ENCODE peak calls at places on chromosomes 11 and 22, in five cellular contexts. One of them, this sample, is unnamed.

GRCh38 chr11:12441081-12441801 is 63.9 kb downstream of the PARVA start:
- DNase-seq in A549: no peak
- DNase-seq in transverse colon: no peak
- DNase-seq in H1: no peak
- DNase-seq in suprapubic skin: no peak
- DNase-seq in this sample: no peak

GRCh38 chr11:25970726-25971508 is 361.0 kb upstream of the ANO3 start:
- DNase-seq in A549: no peak
- DNase-seq in transverse colon: no peak
- DNase-seq in H1: no peak
- DNase-seq in suprapubic skin: no peak
- DNase-seq in this sample: no peak

GRCh38 chr22:22951035-22951434 is 63.4 kb downstream of the IGLL5 start:
- DNase-seq in A549: no peak
- DNase-seq in transverse colon: no peak
- DNase-seq in H1: no peak
- DNase-seq in suprapubic skin: no peak
- DNase-seq in this sample: no peak

GRCh38 chr11:76627541-76628082 is 42.9 kb downstream of the LRRC32 start:
- DNase-seq in A549: no peak
- DNase-seq in transverse colon: no peak
- DNase-seq in H1: no peak
- DNase-seq in suprapubic skin: no peak
- DNase-seq in this sample: peak; percentile 27

GRCh38 chr22:49517721-49518120 is 310.0 kb downstream of the BRD1 start:
- DNase-seq in A549: no peak
- DNase-seq in transverse colon: no peak
- DNase-seq in H1: no peak
- DNase-seq in suprapubic skin: no peak
- DNase-seq in this sample: no peak

GRCh38 chr11:112300094-112300786 is 39.6 kb upstream of the PLET1 start:
- DNase-seq in A549: no peak
- DNase-seq in transverse colon: no peak
- DNase-seq in H1: no peak
- DNase-seq in suprapubic skin: no peak
- DNase-seq in this sample: no peak

GRCh38 chr11:45477588-45477987 is 187.8 kb downstream of the CHST1 start:
- DNase-seq in A549: no peak
- DNase-seq in transverse colon: no peak
- DNase-seq in H1: no peak
- DNase-seq in suprapubic skin: no peak
- DNase-seq in this sample: peak; percentile 11

GRCh38 chr22:45575607-45576272 is 73.1 kb downstream of the FBLN1 start:
- DNase-seq in A549: no peak
- DNase-seq in transverse colon: no peak
- DNase-seq in H1: no peak
- DNase-seq in suprapubic skin: no peak
- DNase-seq in this sample: no peak

GRCh38 chr22:36221799-36222751 is 17.3 kb downstream of the APOL2 start:
- DNase-seq in A549: peak; percentile 19
- DNase-seq in transverse colon: peak; percentile 59
- DNase-seq in H1: peak; percentile 15
- DNase-seq in suprapubic skin: no peak
- DNase-seq in this sample: no peak

GRCh38 chr22:37244922-37245722 is 1.1 kb upstream of the RAC2 start:
- DNase-seq in A549: no peak
- DNase-seq in transverse colon: peak; percentile 68
- DNase-seq in H1: no peak
- DNase-seq in suprapubic skin: no peak
- DNase-seq in this sample: no peak

GRCh38 chr22:41366323-41367014 is 15.3 kb upstream of the TEF start:
- DNase-seq in A549: no peak
- DNase-seq in transverse colon: no peak
- DNase-seq in H1: no peak
- DNase-seq in suprapubic skin: peak; percentile 59
- DNase-seq in this sample: no peak

GRCh38 chr11:108324587-108324986 is 101.7 kb downstream of the ATM start:
- DNase-seq in A549: no peak
- DNase-seq in transverse colon: no peak
- DNase-seq in H1: no peak
- DNase-seq in suprapubic skin: no peak
- DNase-seq in this sample: no peak

GRCh38 chr22:38336699-38337098 is 19.5 kb upstream of the CSNK1E start:
- DNase-seq in A549: no peak
- DNase-seq in transverse colon: no peak
- DNase-seq in H1: no peak
- DNase-seq in suprapubic skin: no peak
- DNase-seq in this sample: no peak

GRCh38 chr11:115197031-115197430 is 307.2 kb downstream of the CADM1 start:
- DNase-seq in A549: no peak
- DNase-seq in transverse colon: no peak
- DNase-seq in H1: no peak
- DNase-seq in suprapubic skin: no peak
- DNase-seq in this sample: no peak

GRCh38 chr11:27926981-27927481 is 180.9 kb downstream of the KIF18A start:
- DNase-seq in A549: no peak
- DNase-seq in transverse colon: no peak
- DNase-seq in H1: no peak
- DNase-seq in suprapubic skin: no peak
- DNase-seq in this sample: no peak

GRCh38 chr11:10605941-10606381 is 37.5 kb upstream of the LYVE1 start:
- DNase-seq in A549: no peak
- DNase-seq in transverse colon: peak; percentile 49
- DNase-seq in H1: no peak
- DNase-seq in suprapubic skin: no peak
- DNase-seq in this sample: peak; percentile 83

DNA sequence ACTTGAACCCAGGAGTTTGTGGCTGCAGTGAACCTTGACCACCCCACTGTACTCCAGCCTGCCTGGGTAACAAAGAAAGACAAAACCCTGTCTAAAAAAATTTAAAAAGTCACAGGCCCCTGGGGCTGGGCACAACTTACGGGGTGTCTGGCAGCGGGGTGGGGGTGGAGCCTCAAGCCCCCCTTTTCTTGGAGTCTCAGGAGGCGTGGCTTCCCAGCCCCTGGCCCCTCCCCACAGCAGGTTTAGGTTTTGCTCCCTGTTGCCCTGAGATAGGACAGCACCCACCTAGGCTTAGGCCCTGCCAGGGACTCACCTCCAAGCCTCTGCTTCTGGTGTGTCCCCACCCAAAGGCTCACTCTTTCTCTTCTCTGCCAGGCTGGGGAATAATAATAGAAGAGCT is 22.4 kb downstream of the MGAT3 start:
- DNase-seq in A549: no peak
- DNase-seq in transverse colon: no peak
- DNase-seq in H1: no peak
- DNase-seq in suprapubic skin: no peak
- DNase-seq in this sample: no peak
- H3K4me3 ChIP-seq in A549: no peak overlapping the region
- H3K4me3 ChIP-seq in transverse colon: no peak overlapping the region
- H3K4me3 ChIP-seq in H1: no peak overlapping the region
- H3K4me3 ChIP-seq in suprapubic skin: no peak overlapping the region
- H3K4me3 ChIP-seq in this sample: no peak overlapping the region

DNA sequence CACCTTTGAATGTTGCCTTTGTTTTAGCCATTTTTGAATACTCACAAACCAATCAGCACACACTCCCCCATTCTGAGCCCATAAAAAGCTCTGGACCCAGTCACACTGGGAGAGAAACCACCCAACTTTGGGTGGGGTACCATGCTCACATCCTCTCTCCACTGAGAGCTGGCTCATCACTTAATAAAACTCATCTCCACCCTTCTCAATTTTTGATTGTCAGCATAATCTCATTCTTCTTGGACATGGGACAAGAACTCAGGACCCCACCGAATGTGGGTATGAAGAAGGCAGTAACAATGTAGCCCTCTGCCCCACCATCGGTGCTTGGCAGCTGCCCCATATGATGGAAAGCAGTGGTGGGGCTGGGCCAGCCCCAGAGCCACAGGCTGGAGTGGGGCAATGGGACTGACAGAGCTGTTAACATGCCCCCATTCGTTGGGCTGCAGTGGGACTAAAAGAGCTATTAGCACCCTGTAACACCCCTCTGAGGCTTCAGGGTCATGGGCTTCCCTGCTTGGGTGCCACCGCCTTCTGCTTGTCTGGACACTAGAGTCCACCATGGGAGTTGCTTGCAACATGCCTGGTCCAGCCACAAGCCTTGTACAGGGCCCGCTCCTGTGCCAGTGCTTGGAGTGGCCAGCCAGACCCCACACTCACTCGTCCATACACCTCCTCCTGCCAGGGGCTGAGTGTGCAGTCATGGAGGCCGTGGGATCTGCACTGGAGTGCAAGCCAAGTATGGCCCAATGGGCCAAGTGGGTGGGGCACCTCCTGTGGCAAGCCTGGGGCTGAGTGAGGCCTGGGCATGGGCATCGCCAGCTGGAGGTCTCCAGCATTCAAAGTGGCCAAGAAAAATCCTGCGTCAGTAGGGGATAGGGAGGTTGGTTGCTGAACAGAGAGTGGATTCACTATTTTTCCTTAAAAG is 471.1 kb downstream of the TBC1D22A start:
- DNase-seq in A549: no peak
- DNase-seq in transverse colon: no peak
- DNase-seq in H1: no peak
- DNase-seq in suprapubic skin: no peak
- DNase-seq in this sample: no peak
- TF ChIP-seq EP300 in A549: no peak
- TF ChIP-seq EP300 in transverse colon: no peak
- TF ChIP-seq EP300 in H1: no peak
- TF ChIP-seq EP300 in suprapubic skin: no peak
- TF ChIP-seq EP300 in this sample: no peak

GRCh38 chr11:117614695-117615094 is 182.3 kb downstream of the DSCAML1 start:
- DNase-seq in A549: no peak
- DNase-seq in transverse colon: no peak
- DNase-seq in H1: no peak
- DNase-seq in suprapubic skin: peak; percentile 46
- DNase-seq in this sample: peak; percentile 11
- TF ChIP-seq CTCF in A549: no peak
- TF ChIP-seq CTCF in transverse colon: no peak
- TF ChIP-seq CTCF in H1: peak; percentile 51
- TF ChIP-seq CTCF in suprapubic skin: no peak
- TF ChIP-seq CTCF in this sample: no peak

DNA sequence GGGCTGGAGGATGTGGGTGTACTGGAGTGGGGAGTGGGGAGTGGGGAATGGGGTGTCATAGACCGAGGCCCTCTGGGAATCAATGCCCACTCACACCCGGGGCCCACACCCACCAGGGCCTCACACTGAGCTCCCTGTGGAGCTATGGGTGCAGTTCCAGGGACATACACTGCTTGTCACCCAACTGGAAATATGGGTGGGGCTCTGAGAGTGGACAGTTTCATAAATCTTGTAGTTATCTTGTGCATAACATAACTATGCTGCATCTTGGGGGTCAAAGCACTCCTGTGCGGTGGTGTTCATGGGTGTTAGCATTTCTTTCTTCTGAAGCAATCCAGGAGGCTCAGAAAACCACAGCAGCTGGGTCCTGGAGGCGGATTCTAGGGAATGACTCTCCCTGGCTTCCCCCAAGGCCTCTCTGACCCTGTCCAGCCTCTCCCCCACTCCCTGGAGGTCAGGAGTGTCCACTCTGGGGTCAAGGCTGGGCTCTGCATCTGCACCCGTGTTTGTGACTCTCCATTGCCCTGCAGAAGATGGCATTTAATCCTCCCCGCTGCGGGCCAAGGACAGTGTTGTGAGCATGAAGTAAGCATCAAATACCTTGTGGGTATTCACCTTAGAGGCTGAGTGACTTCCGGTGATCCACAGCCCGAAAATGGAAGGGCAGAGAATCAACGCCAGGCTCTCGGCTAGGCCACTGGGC is 172.5 kb downstream of the CTTN start:
- DNase-seq in A549: no peak
- DNase-seq in transverse colon: no peak
- DNase-seq in H1: no peak
- DNase-seq in suprapubic skin: no peak
- DNase-seq in this sample: no peak
- H3K4me3 ChIP-seq in A549: no peak overlapping the region
- H3K4me3 ChIP-seq in transverse colon: no peak overlapping the region
- H3K4me3 ChIP-seq in H1: no peak overlapping the region
- H3K4me3 ChIP-seq in suprapubic skin: no peak overlapping the region
- H3K4me3 ChIP-seq in this sample: no peak overlapping the region

DNA sequence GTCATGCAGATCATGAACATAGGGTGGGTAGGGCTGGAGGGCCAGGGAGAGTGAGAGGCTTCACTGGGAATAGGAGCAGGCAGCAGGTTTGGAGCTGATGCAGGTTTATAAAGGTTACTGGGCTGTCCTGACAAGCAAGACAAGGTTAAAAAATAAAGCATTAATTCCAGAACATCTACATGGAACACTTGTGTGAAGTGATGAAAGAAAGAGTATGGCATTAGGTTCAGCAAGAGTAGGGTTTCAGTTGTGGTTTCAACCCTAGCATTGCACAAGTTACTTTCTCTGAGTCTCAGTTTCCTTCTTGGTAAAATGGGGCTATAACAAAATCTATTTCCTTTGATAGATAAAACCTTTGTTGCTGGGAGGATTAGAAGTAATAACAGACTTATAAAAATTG is 114.6 kb upstream of the SESN3 start:
- DNase-seq in A549: no peak
- DNase-seq in transverse colon: no peak
- DNase-seq in H1: no peak
- DNase-seq in suprapubic skin: no peak
- DNase-seq in this sample: no peak
- TF ChIP-seq EP300 in A549: no peak
- TF ChIP-seq EP300 in transverse colon: no peak
- TF ChIP-seq EP300 in H1: no peak
- TF ChIP-seq EP300 in suprapubic skin: no peak
- TF ChIP-seq EP300 in this sample: no peak

DNA sequence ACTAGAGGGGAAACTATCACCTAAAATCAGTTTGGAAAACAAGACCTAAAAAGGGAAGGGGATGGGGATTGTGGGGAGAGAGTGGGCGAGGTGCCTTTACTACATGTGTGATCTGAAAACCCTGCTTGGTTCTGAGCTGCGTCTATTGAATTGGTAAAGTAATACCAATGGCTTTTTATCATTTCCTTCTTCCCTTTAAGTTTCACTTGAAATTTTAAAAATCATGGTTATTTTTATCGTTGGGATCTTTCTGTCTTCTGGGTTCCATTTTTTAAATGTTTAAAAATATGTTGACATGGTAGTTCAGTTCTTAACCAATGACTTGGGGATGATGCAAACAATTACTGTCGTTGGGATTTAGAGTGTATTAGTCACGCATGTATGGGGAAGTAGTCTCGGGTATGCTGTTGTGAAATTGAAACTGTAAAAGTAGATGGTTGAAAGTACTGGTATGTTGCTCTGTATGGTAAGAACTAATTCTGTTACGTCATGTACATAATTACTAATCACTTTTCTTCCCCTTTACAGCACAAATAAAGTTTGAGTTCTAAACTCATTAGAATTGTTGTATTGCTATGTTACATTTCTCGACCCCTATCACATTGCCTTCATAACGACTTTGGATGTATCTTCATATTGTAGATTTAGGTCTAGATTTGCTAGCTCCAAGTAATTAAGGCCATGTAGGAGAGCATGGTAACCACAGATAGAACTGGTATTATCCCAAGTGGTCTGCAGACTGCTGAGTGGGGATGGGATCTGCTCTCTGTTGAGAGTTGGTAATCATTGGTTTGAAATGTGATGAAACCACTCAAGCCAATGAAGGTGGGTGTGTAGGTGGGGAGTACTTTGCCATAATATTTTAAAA is 3.6 kb downstream of the NEAT1 start:
- DNase-seq in A549: no peak
- DNase-seq in transverse colon: peak; percentile 60
- DNase-seq in H1: no peak
- DNase-seq in suprapubic skin: peak; percentile 36
- DNase-seq in this sample: peak; percentile 52
- TF ChIP-seq CTCF in A549: no peak
- TF ChIP-seq CTCF in transverse colon: no peak
- TF ChIP-seq CTCF in H1: no peak
- TF ChIP-seq CTCF in suprapubic skin: no peak
- TF ChIP-seq CTCF in this sample: no peak